ENCODE peak calls at places on chromosome 6, in four cellular contexts. J is stimulated activated naive CD8-positive, alpha-beta T cell treated with anti-CD3 and anti-CD28 coated beads, Interleukin-15, amount 100 ng/mL, for 72 hours; B is AG08396; S is dermis blood vessel endothelial cell. H is an unnamed sample.

GRCh38 chr6:149852180-149852579 is 12.0 kb downstream of the LRP11 start:
- DNase-seq in J (no peak), B (no peak), S (peak), H (no peak)

GRCh38 chr6:142846459-142846831 is 98.5 kb downstream of the HIVEP2 start:
- DNase-seq in J (no peak), B (no peak), S (peak), H (peak)

GRCh38 chr6:154852700-154853099 is 119.5 kb downstream of the SCAF8 start:
- DNase-seq in J (no peak), B (peak), S (no peak), H (no peak)

GRCh38 chr6:91664327-91664959 is 1077.6 kb upstream of the MAP3K7 start:
- DNase-seq in J (no peak), B (no peak), S (no peak), H (no peak)

GRCh38 chr6:108714774-108715414 is 133.3 kb upstream of the ARMC2 start:
- DNase-seq in J (no peak), B (no peak), S (no peak), H (peak)

GRCh38 chr6:62284725-62285124 is 1.3 kb downstream of the KHDRBS2 start:
- DNase-seq in J (no peak), B (no peak), S (no peak), H (no peak)

GRCh38 chr6:136103763-136104311 is 146.3 kb downstream of the MTFR2 start:
- DNase-seq in J (no peak), B (no peak), S (peak), H (no peak)

GRCh38 chr6:139996253-139996834 is 621.9 kb upstream of the CITED2 start:
- DNase-seq in J (no peak), B (no peak), S (peak), H (no peak)

GRCh38 chr6:70668499-70668812 is 773 bp downstream of the SMAP1 start:
- DNase-seq in J (no peak), B (no peak), S (no peak), H (no peak)

GRCh38 chr6:7697820-7698623 is 27.9 kb upstream of the BMP6 start:
- DNase-seq in J (peak), B (peak), S (peak), H (peak)

GRCh38 chr6:14275493-14275851 is 157.9 kb downstream of the CD83 start:
- DNase-seq in J (no peak), B (no peak), S (no peak), H (peak)

GRCh38 chr6:136962661-136963060 is 40.6 kb downstream of the SLC35D3 start:
- DNase-seq in J (no peak), B (no peak), S (peak), H (no peak)

GRCh38 chr6:76790881-76791280 is 672.4 kb downstream of the HTR1B start:
- DNase-seq in J (no peak), B (no peak), S (no peak), H (no peak)

GRCh38 chr6:37512400-37512958 is 12.8 kb upstream of the CCDC167 start:
- DNase-seq in J (no peak), B (no peak), S (no peak), H (no peak)

H was measured in GM03348.